ENCODE peak calls at places on chromosome 12, in four cellular contexts. X is sigmoid colon, F is ovary, G is HepG2. R is an unnamed sample.

GRCh38 chr12:14256139-14256538 is 109.3 kb upstream of the ATF7IP start:
- DNase-seq in G (no peak), F (no peak), X (no peak), R (no peak)

GRCh38 chr12:10113920-10114319 is 15.1 kb upstream of the CLEC1A start:
- DNase-seq in F (no peak), G (no peak), X (no peak), R (no peak)

GRCh38 chr12:263574-263973 is 938 bp upstream of the SLC6A13 start:
- DNase-seq in G (no peak), F (no peak), X (no peak), R (no peak)

GRCh38 chr12:21984375-21984774 is 43.1 kb upstream of the ABCC9 start:
- DNase-seq in G (no peak), X (no peak), F (no peak), R (no peak)

GRCh38 chr12:106106892-106107291 is 31.9 kb downstream of the NUAK1 start:
- DNase-seq in G (no peak), X (no peak), F (no peak), R (no peak)

GRCh38 chr12:29796823-29797263 is 13.1 kb upstream of the TMTC1 start:
- DNase-seq in G (no peak), X (peak), F (peak), R (no peak)

GRCh38 chr12:89236237-89236636 is 116.1 kb downstream of the DUSP6 start:
- DNase-seq in G (no peak), F (no peak), X (no peak), R (no peak)

GRCh38 chr12:96034631-96035282 is 630 bp downstream of the LTA4H start:
- DNase-seq in G (peak), F (peak), X (no peak), R (no peak)

GRCh38 chr12:24850486-24850885 is 98.4 kb downstream of the BCAT1 start:
- DNase-seq in G (no peak), X (no peak), F (no peak), R (no peak)

GRCh38 chr12:12449533-12450025 is 92.7 kb downstream of the BORCS5 start:
- DNase-seq in F (no peak), G (peak), X (no peak), R (no peak)

GRCh38 chr12:111419784-111420183 is 14.1 kb downstream of the SH2B3 start:
- DNase-seq in X (no peak), G (no peak), F (no peak), R (no peak)

GRCh38 chr12:116389990-116390655 is 112.6 kb upstream of the MED13L start:
- DNase-seq in G (no peak), X (no peak), F (peak), R (no peak)

GRCh38 chr12:45122776-45123380 is 72.0 kb upstream of the DBX2 start:
- DNase-seq in X (no peak), G (peak), F (no peak), R (no peak)

GRCh38 chr12:4221157-4221556 is 52.4 kb upstream of the CCND2 start:
- DNase-seq in F (no peak), X (no peak), G (no peak), R (no peak)

GRCh38 chr12:96617178-96617577 is 127.8 kb downstream of the CFAP54 start:
- DNase-seq in F (no peak), G (no peak), X (no peak), R (no peak)

GRCh38 chr12:74412607-74413230 is 124.9 kb upstream of the ATXN7L3B start:
- DNase-seq in F (no peak), G (peak), X (no peak), R (no peak)

GRCh38 chr12:14773685-14774073 is 29.6 kb downstream of the WBP11 start:
- DNase-seq in G (no peak), X (no peak), F (no peak), R (peak)

GRCh38 chr12:54431911-54432814 is 13.1 kb upstream of the ITGA5 start:
- DNase-seq in X (peak), G (no peak), F (peak), R (no peak)

GRCh38 chr12:59843260-59843843 is 247.5 kb downstream of the SLC16A7 start:
- DNase-seq in X (no peak), G (no peak), F (no peak), R (no peak)

GRCh38 chr12:38556647-38557046 is 240.1 kb downstream of the ALG10B start:
- DNase-seq in X (no peak), G (no peak), F (no peak), R (no peak)

GRCh38 chr12:98594050-98594853 is 766 bp downstream of the SLC25A3 start:
- DNase-seq in G (no peak), F (no peak), X (peak), R (peak)

GRCh38 chr12:32548691-32549412 is 130.2 kb upstream of the DNM1L start:
- DNase-seq in G (no peak), X (no peak), F (peak), R (no peak)

GRCh38 chr12:111636209-111636928 is 37.3 kb upstream of the ATXN2 start:
- DNase-seq in G (peak), F (peak), X (peak), R (peak)

GRCh38 chr12:45730842-45731336 is 1.4 kb downstream of the ARID2 start:
- DNase-seq in F (peak), G (peak), X (no peak), R (no peak)

GRCh38 chr12:59717436-59717835 is 121.6 kb downstream of the SLC16A7 start:
- DNase-seq in G (no peak), F (no peak), X (no peak), R (no peak)

GRCh38 chr12:55831407-55831880 is 2.1 kb upstream of the DNAJC14 start:
- DNase-seq in F (peak), X (no peak), G (no peak), R (no peak)

GRCh38 chr12:123064356-123064755 is 83.9 kb downstream of the ARL6IP4 start:
- DNase-seq in G (no peak), F (peak), X (peak), R (no peak)

GRCh38 chr12:106357549-106358409 is at the start of gene POLR3B:
- DNase-seq in G (peak), F (peak), X (peak), R (peak)

GRCh38 chr12:6863033-6863432 is 4.3 kb upstream of the TPI1 start:
- DNase-seq in F (no peak), G (no peak), X (no peak), R (no peak)

GRCh38 chr12:5442251-5443006 is 10.5 kb downstream of the NTF3 start:
- DNase-seq in X (no peak), G (peak), F (no peak), R (no peak)

GRCh38 chr12:88243886-88244491 is 101.9 kb downstream of the TMTC3 start:
- DNase-seq in F (no peak), X (no peak), G (no peak), R (no peak)

GRCh38 chr12:38921025-38921677 is 15.8 kb upstream of the CPNE8 start:
- DNase-seq in X (no peak), F (no peak), G (peak), R (peak)

GRCh38 chr12:80472912-80473500 is 29.0 kb downstream of the PTPRQ start:
- DNase-seq in X (no peak), F (no peak), G (peak), R (no peak)
- TF ChIP-seq CTCF in X (peak), F (no peak), G (peak), R (peak)

GRCh38 chr12:2013111-2013510 is 8.9 kb upstream of the DCP1B start:
- DNase-seq in F (no peak), G (no peak), X (no peak), R (no peak)

GRCh38 chr12:2004113-2004929 is at the start of gene DCP1B:
- DNase-seq in F (peak), G (peak), X (peak), R (peak)

GRCh38 chr12:2009623-2010022 is 5.4 kb upstream of the DCP1B start:
- DNase-seq in F (no peak), G (peak), X (no peak), R (no peak)

GRCh38 chr12:2011641-2012607 is 7.7 kb upstream of the DCP1B start:
- DNase-seq in F (no peak), X (no peak), G (peak), R (no peak)

DNA sequence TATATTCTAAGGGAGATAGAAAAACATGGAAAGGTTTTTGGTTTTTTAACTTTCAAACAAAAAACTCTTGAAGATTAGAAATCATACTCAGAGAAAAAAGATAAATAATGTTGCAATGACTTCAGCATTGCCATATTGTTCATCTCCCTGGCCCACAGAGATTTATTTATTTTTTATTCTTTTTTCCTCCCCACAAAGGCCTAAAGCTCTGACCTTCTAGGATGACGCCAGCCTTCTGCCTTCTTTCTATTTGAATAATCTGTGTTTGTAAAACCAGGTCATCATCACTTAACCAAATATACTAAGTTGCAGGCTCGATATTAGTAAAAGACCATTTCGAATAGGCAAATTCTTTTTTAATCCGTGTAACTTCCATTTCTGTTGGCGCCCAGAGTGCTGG is 4.4 kb upstream of the DCP1B start:
- DNase-seq in G (no peak), X (no peak), F (no peak), R (no peak)
- H3K4me3 ChIP-seq in G (no peak), X (no peak), F (no peak), R (no peak)

DNA sequence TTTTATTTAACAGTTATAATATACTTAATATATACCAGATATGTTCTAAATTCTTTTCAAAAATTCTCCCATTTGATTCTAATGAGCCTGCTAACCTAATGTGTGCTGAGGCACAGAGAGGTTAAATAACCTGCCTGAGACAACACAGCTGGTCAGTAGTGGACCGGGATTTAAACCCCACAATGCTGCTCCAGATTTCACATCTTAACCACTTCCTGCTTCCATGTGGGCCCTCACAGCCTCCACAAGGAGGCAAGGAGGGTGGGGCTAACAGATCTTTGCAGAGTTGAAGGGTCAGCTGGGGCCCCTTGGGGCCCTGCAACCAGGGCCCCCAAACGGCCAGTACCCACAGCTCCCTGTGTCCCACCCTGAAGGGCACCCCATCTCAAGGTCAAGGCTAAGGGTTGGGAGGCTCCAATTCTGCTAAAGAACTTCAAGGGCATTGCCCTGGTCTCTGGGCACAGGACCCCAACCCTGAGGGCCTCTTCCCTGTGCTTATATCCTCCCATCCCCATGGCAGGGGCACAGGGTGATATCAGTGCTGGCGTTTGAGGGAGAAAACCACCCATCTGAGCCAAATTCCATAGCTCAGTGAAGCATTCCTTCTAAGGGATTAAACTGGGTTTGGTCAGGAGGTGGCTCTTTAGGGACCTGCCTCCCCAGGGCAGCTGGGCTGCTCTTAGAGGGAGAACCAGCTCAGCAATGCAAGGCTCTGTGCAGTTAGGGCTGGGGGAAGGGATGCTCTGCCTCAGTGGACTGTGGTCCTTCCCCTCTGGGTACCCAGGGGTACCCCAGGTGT is 2.2 kb downstream of the KRT80 start:
- DNase-seq in F (no peak), X (no peak), G (no peak), R (no peak)
- TF ChIP-seq EP300 in F (no peak), X (no peak), G (no peak), R (no peak)

GRCh38 chr12:15933751-15934150 is 22.6 kb downstream of the DERA start:
- DNase-seq in G (no peak), X (no peak), F (no peak), R (no peak)

GRCh38 chr12:15928870-15929571 is 17.9 kb downstream of the DERA start:
- DNase-seq in G (no peak), F (no peak), X (no peak), R (no peak)

GRCh38 chr12:15932975-15933374 is 21.8 kb downstream of the DERA start:
- DNase-seq in X (no peak), G (no peak), F (no peak), R (no peak)

GRCh38 chr12:15928345-15928744 is 17.2 kb downstream of the DERA start:
- DNase-seq in F (no peak), G (peak), X (no peak), R (no peak)

DNA sequence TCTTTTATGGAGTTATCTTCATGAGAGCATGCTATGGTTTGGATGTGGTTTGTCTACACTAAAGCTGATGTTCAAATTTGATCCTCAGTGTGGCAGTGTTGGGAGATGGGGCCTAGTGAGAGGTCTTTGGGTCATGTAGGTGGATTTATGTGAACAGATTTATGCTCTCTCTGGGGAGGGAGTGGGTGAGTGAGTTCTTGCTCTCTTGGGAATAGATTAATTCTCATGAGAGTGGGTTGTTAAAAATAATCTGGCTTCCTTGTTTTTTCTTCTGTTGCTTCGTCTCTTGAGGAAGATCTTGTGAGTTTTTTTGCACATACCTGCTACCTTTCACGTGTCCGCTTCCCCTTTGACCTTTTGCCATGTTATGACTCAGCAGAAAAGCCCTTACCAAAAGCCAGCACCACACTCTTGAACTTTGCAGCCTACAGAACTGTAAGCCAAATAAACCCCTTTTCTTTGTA is 20.5 kb downstream of the DERA start:
- DNase-seq in X (no peak), G (peak), F (no peak), R (no peak)
- TF ChIP-seq CTCF in X (no peak), G (no peak), F (no peak), R (no peak)

DNA sequence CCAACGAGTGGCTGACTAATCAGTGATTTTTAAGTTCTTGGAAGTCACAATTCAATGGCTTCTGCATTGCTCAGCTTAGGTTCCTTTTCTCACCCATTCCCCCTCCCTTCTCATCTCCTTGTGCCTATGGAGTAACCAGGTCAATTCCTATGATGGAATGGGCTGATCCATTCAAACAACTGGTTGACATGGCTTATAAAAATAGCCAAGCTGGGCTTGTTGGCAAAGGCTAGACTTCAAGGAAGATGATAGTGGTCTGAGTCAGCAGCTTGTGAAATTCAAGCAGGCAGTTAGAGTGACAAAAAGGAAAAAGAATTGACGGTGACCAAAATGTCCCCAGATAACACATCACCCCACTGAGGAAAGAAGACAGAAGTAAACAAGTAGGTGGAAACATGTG is 119.9 kb upstream of the PCED1B start:
- DNase-seq in X (no peak), F (no peak), G (no peak), R (no peak)
- H3K4me3 ChIP-seq in X (no peak), F (no peak), G (no peak), R (no peak)

DNA sequence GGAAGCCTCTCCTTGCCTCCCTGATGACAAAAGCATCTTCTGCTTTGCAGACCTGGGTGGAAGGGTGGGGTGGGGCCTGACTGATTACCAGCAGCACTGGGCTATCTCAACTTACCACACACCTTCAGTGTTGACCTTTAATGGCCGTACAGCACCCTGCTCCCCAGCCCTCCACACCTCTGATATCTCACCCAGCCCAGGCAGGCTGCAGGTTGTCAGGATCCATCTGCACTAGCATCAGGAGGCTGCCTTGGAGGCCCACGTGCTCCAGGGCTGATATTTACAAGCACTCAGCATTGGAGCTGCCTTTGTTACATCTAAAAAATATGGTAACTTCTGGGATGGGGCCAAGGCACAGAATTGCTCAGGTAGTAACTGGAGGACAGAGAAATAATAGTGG is 125.3 kb upstream of the RFLNA start:
- DNase-seq in G (no peak), X (no peak), F (no peak), R (no peak)
- TF ChIP-seq EP300 in G (no peak), X (no peak), F (no peak), R (no peak)

DNA sequence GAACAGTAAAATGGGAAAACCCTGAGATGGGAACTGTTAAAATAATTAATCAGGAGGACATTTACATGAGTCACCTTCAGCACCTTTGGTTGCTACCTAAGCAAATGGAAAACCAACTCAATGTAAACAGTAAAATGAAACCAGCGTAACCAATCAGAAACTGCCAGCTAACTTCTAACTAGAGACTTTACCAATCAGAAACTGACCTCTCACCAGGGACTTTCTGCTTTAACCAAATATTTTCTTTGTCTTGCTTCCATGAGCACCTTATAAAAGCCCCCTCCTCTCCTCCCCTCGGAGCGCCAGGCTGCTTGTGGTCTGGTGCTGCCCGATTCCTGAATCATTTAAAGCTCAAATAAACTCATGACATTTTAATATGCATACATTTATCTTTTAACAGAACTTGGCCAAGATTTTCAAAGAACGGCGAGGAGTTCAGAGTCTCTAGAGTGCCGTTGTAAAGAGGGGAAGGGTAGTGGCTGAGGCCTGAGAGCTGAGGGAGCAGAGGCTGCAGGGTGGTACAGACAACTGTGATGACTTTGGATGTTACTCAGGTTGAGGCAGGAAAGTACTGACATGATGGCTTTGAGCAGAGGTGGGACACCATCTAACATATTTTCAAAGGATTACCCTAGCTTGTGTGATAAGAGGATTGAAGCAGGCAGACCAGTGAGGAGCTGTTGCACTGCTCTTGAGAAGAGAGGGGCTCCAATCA is 183.6 kb downstream of the CRADD start:
- DNase-seq in F (no peak), G (no peak), X (no peak), R (no peak)
- TF ChIP-seq CTCF in F (no peak), G (no peak), X (no peak), R (no peak)

GRCh38 chr12:113103756-113104450 is 31.7 kb downstream of the RASAL1 start:
- DNase-seq in F (no peak), G (peak), X (no peak), R (peak)
- H3K4me3 ChIP-seq in F (no peak), G (no peak), X (no peak), R (no peak)

GRCh38 chr12:2250797-2251196 is 198.0 kb downstream of the CACNA1C start:
- DNase-seq in G (no peak), F (no peak), X (no peak), R (no peak)

GRCh38 chr12:2247109-2247508 is 194.3 kb downstream of the CACNA1C start:
- DNase-seq in F (no peak), X (no peak), G (no peak), R (no peak)

GRCh38 chr12:2246358-2246757 is 193.6 kb downstream of the CACNA1C start:
- DNase-seq in F (no peak), G (no peak), X (no peak), R (no peak)

GRCh38 chr12:2248901-2249381 is 196.2 kb downstream of the CACNA1C start:
- DNase-seq in G (no peak), X (no peak), F (no peak), R (no peak)

GRCh38 chr12:2248087-2248900 is 195.5 kb downstream of the CACNA1C start:
- DNase-seq in G (peak), X (peak), F (no peak), R (no peak)
- TF ChIP-seq EP300 in G (peak), X (peak), F (no peak), R (no peak)